ENCODE peak calls at places on chromosomes 5 and 9, in nine cellular contexts. D is endothelial cell of umbilical vein; B is left lung; G is upper lobe of right lung; A is Peyer's patch; V is psoas muscle; Q is uterus; I is cardiac muscle cell; L is effector memory CD4-positive, alpha-beta T cell. P is an unnamed sample. For H3K4me1, the result is how much of the 10 kb centered on the place peaks cover.

GRCh38 chr9:110261631-110262030 is 5.3 kb upstream of the TXN start:
- DNase-seq in A (no peak), L (no peak), B (no peak), V (no peak), I (no peak), D (no peak), Q (no peak), G (no peak), P (no peak)

GRCh38 chr5:174192103-174192655 is 146.7 kb downstream of the NSG2 start:
- DNase-seq in Q (no peak), I (no peak), B (no peak), V (no peak), G (no peak), L (no peak), A (no peak), D (no peak), P (no peak)

GRCh38 chr5:124692324-124692723 is 54.1 kb downstream of the ZNF608 start:
- DNase-seq in D (no peak), B (no peak), A (no peak), Q (no peak), V (no peak), I (peak), G (no peak), L (no peak), P (no peak)

GRCh38 chr9:135215571-135216161 is 128.2 kb downstream of the OLFM1 start:
- DNase-seq in I (peak), V (peak), D (no peak), L (no peak), A (no peak), B (no peak), G (peak), Q (no peak), P (peak)

GRCh38 chr5:88144219-88145040 is 124.2 kb downstream of the TMEM161B start:
- DNase-seq in L (no peak), A (no peak), I (no peak), Q (peak), V (peak), G (no peak), D (no peak), B (no peak), P (no peak)

GRCh38 chr5:111043712-111044506 is 27.6 kb upstream of the TSLP start:
- DNase-seq in I (peak), Q (no peak), V (no peak), B (no peak), D (no peak), G (no peak), L (no peak), A (no peak), P (no peak)

GRCh38 chr5:19928556-19929421 is 59.2 kb downstream of the CDH18 start:
- DNase-seq in L (no peak), G (no peak), B (no peak), I (peak), A (no peak), V (no peak), Q (no peak), D (peak), P (no peak)

GRCh38 chr9:120859361-120859760 is 16.6 kb upstream of the PSMD5 start:
- DNase-seq in L (no peak), Q (no peak), D (no peak), I (no peak), A (no peak), V (no peak), G (no peak), B (no peak), P (no peak)

GRCh38 chr9:18672706-18673105 is 198.8 kb downstream of the ADAMTSL1 start:
- DNase-seq in L (no peak), Q (no peak), V (no peak), A (no peak), I (no peak), B (no peak), G (no peak), D (no peak), P (no peak)

GRCh38 chr9:21030389-21031035 is 928 bp downstream of the HACD4 start:
- DNase-seq in V (no peak), A (no peak), B (no peak), D (peak), I (peak), L (no peak), G (no peak), Q (no peak), P (no peak)

GRCh38 chr5:6634327-6634713 is 1.1 kb downstream of the SRD5A1 start:
- DNase-seq in L (no peak), B (no peak), G (no peak), V (no peak), Q (no peak), I (no peak), D (no peak), A (no peak), P (no peak)

GRCh38 chr9:131409458-131409992 is 15.6 kb downstream of the PRRC2B start:
- DNase-seq in D (no peak), Q (no peak), A (no peak), V (no peak), B (no peak), I (no peak), G (no peak), L (no peak), P (no peak)
- H3K4me1 ChIP-seq in D (under half), Q (under half), A (under half), V (half or more), B (half or more), I (half or more), G (half or more), L (half or more), P (half or more)

GRCh38 chr5:82234880-82235279 is 43.3 kb downstream of the RPS23 start:
- DNase-seq in D (no peak), G (no peak), V (no peak), Q (no peak), A (no peak), I (no peak), L (no peak), B (no peak), P (no peak)
- H3K27ac ChIP-seq in D (no peak), G (no peak), V (no peak), Q (no peak), A (no peak), I (no peak), L (no peak), B (no peak), P (no peak)

GRCh38 chr5:72145351-72145750 is 38.1 kb downstream of the MAP1B start:
- DNase-seq in L (no peak), Q (no peak), I (no peak), V (no peak), A (no peak), G (no peak), D (no peak), B (no peak), P (no peak)

GRCh38 chr5:72149742-72150141 is 42.5 kb downstream of the MAP1B start:
- DNase-seq in A (no peak), B (no peak), Q (no peak), G (no peak), V (no peak), L (no peak), I (no peak), D (no peak), P (no peak)

GRCh38 chr5:72144762-72145161 is 37.5 kb downstream of the MAP1B start:
- DNase-seq in B (no peak), V (no peak), A (no peak), G (no peak), L (no peak), D (no peak), Q (no peak), I (no peak), P (peak)

GRCh38 chr5:72146056-72146455 is 38.8 kb downstream of the MAP1B start:
- DNase-seq in L (no peak), I (no peak), V (no peak), G (no peak), Q (no peak), D (no peak), A (no peak), B (no peak), P (no peak)

DNA sequence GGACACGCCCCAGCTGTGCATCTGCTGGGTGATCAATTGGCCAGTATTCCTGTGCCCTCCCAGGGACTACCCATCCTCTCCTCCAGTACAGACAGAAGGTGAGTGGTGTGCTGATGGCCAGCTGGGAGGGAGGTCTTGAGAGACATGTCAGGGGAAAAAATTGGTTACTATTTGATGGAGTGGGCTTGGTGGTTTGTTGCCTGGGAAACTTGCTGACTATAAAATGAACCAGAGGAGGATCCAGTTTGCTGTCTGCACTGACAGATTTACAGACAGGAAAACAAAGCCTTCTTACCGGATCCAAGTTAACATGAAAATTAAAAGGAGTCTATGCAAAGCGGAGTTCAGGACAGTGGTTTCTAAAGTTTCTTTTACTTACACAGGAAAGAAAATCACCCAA is 40.3 kb downstream of the MAP1B start:
- DNase-seq in I (no peak), Q (no peak), A (no peak), B (no peak), V (no peak), G (no peak), L (no peak), D (no peak), P (no peak)
- H3K4me1 ChIP-seq in I (under half), Q (under half), A (under half), B (under half), V (under half), G (under half), L (under half), D (under half), P (under half)

GRCh38 chr5:113488645-113489184 is 462 bp upstream of the MCC start:
- DNase-seq in L (no peak), I (no peak), D (no peak), A (no peak), B (no peak), V (no peak), Q (no peak), G (no peak), P (no peak)
- H3K27ac ChIP-seq in L (no peak), I (no peak), D (no peak), A (no peak), B (no peak), V (no peak), Q (no peak), G (peak), P (no peak)

GRCh38 chr5:129395247-129395646 is 64.9 kb upstream of the ADAMTS19 start:
- DNase-seq in D (no peak), I (no peak), A (no peak), Q (no peak), V (no peak), G (no peak), B (no peak), L (no peak), P (no peak)

GRCh38 chr5:129392681-129393080 is 67.4 kb upstream of the ADAMTS19 start:
- DNase-seq in A (no peak), G (no peak), D (no peak), L (no peak), B (no peak), V (no peak), Q (no peak), I (no peak), P (no peak)

GRCh38 chr5:129399069-129399468 is 61.0 kb upstream of the ADAMTS19 start:
- DNase-seq in Q (no peak), I (no peak), L (no peak), D (no peak), G (no peak), B (no peak), V (no peak), A (no peak), P (no peak)

GRCh38 chr5:129400395-129400983 is 59.6 kb upstream of the ADAMTS19 start:
- DNase-seq in Q (no peak), V (no peak), B (no peak), G (no peak), D (peak), A (no peak), I (peak), L (no peak), P (no peak)

DNA sequence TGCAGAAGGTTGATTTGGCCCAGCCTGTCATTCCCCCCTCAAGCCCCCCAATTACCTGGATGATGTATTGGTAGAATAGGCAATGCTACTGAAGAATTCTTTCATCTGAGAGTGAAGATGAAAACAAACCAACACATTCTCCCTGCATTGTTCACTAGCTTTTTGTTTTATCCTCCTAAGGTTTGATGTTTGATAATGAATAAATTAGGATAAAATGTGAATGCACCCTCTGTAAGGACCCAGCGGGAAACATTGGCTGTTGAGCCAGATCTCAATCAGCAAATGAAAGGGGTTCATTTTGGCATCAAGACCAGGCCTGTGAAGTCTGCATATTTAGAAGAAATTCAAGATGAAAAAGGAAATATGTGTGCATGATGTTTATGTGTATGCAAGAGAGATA is 61.8 kb upstream of the ADAMTS19 start:
- DNase-seq in B (no peak), V (no peak), A (no peak), G (no peak), L (no peak), I (no peak), Q (no peak), D (no peak), P (no peak)
- H3K4me1 ChIP-seq in B (under half), V (under half), A (under half), G (under half), L (under half), I (under half), Q (under half), D (under half), P (under half)

GRCh38 chr9:98130576-98131228 is 11.7 kb upstream of the TRIM14 start:
- DNase-seq in I (no peak), L (no peak), Q (no peak), D (no peak), G (no peak), B (no peak), V (no peak), A (peak), P (no peak)

GRCh38 chr9:98127226-98127625 is 8.2 kb upstream of the TRIM14 start:
- DNase-seq in D (no peak), I (no peak), L (no peak), G (no peak), B (no peak), Q (no peak), V (no peak), A (no peak), P (no peak)

GRCh38 chr9:98129451-98129881 is 10.4 kb upstream of the TRIM14 start:
- DNase-seq in Q (no peak), V (no peak), A (peak), L (no peak), D (no peak), I (no peak), B (no peak), G (no peak), P (no peak)

GRCh38 chr9:98124637-98125426 is 5.8 kb upstream of the TRIM14 start:
- DNase-seq in D (no peak), G (no peak), Q (no peak), B (no peak), A (no peak), I (no peak), V (no peak), L (no peak), P (no peak)

GRCh38 chr9:98128316-98128715 is 9.3 kb upstream of the TRIM14 start:
- DNase-seq in I (no peak), B (no peak), G (peak), V (no peak), A (no peak), Q (no peak), L (no peak), D (no peak), P (no peak)
- H3K27ac ChIP-seq in I (no peak), B (peak), G (peak), V (no peak), A (no peak), Q (no peak), L (no peak), D (no peak), P (no peak)

GRCh38 chr5:139566611-139567010 is 5.5 kb downstream of the UBE2D2 start:
- DNase-seq in L (no peak), D (no peak), Q (no peak), B (no peak), A (no peak), G (peak), V (no peak), I (peak), P (no peak)

GRCh38 chr5:139571543-139571942 is 10.4 kb downstream of the UBE2D2 start:
- DNase-seq in G (no peak), L (no peak), D (no peak), Q (no peak), V (no peak), I (no peak), A (no peak), B (no peak), P (no peak)

GRCh38 chr5:139571966-139572365 is 10.8 kb downstream of the UBE2D2 start:
- DNase-seq in L (no peak), B (no peak), D (no peak), V (no peak), Q (no peak), A (no peak), G (no peak), I (no peak), P (no peak)

GRCh38 chr5:139565411-139566305 is 4.5 kb downstream of the UBE2D2 start:
- DNase-seq in G (peak), B (no peak), A (peak), Q (no peak), D (peak), L (peak), V (no peak), I (peak), P (no peak)

GRCh38 chr5:139569276-139569955 is 8.3 kb downstream of the UBE2D2 start:
- DNase-seq in A (no peak), B (no peak), D (no peak), I (no peak), V (no peak), L (no peak), G (no peak), Q (no peak), P (no peak)
- H3K4me1 ChIP-seq in A (under half), B (half or more), D (under half), I (under half), V (under half), L (under half), G (half or more), Q (under half), P (under half)

P was measured in testis.